ENCODE peak calls at places on chromosome 12, in six cellular contexts. D is neural progenitor cell, E is left ventricle myocardium inferior, P is activated B cell treated with CpG ODN at 0.5 μM for 24 hours, M is tibial artery, T is prostate gland. L is an unnamed sample.

GRCh38 chr12:14422516-14423230 is 57.2 kb downstream of the ATF7IP start:
- DNase-seq in D (no peak), E (no peak), P (no peak), M (no peak), T (no peak), L (no peak)

GRCh38 chr12:131434208-131435125 is 276.4 kb upstream of the SFSWAP start:
- DNase-seq in D (no peak), E (no peak), P (no peak), M (no peak), T (no peak), L (peak)

GRCh38 chr12:47102845-47103666 is 23.3 kb upstream of the AMIGO2 start:
- DNase-seq in D (no peak), E (no peak), P (no peak), M (no peak), T (no peak), L (no peak)

GRCh38 chr12:106815741-106816140 is 41.3 kb downstream of the RIC8B start:
- DNase-seq in D (no peak), E (no peak), P (no peak), M (no peak), T (no peak), L (no peak)

GRCh38 chr12:91579516-91580263 is 397.1 kb upstream of the DCN start:
- DNase-seq in D (no peak), E (no peak), P (no peak), M (no peak), T (no peak), L (no peak)

GRCh38 chr12:116339062-116339461 is 61.6 kb upstream of the MED13L start:
- DNase-seq in D (no peak), E (no peak), P (no peak), M (no peak), T (no peak), L (no peak)

GRCh38 chr12:106902053-106902452 is 53.7 kb upstream of the TMEM263 start:
- DNase-seq in D (no peak), E (no peak), P (no peak), M (no peak), T (no peak), L (no peak)

GRCh38 chr12:88844426-88844825 is 264.2 kb upstream of the KITLG start:
- DNase-seq in D (no peak), E (no peak), P (no peak), M (no peak), T (no peak), L (no peak)

GRCh38 chr12:67220065-67220464 is 49.1 kb upstream of the CAND1 start:
- DNase-seq in D (peak), E (peak), P (no peak), M (no peak), T (peak), L (no peak)

GRCh38 chr12:49346659-49347306 is at the start of gene DNAJC22:
- DNase-seq in D (peak), E (no peak), P (peak), M (no peak), T (no peak), L (peak)
- TF ChIP-seq CTCF in D (no peak), E (no peak), P (no peak), M (no peak), T (no peak), L (no peak)

GRCh38 chr12:52789637-52790426 is 6.1 kb downstream of the KRT3 start:
- DNase-seq in D (no peak), E (no peak), P (no peak), M (no peak), T (no peak), L (no peak)
- TF ChIP-seq CTCF in D (no peak), E (no peak), P (no peak), M (no peak), T (no peak), L (no peak)

GRCh38 chr12:25960176-25960575 is 1.7 kb downstream of the RASSF8 start:
- DNase-seq in D (peak), E (peak), P (no peak), M (peak), T (no peak), L (no peak)
- TF ChIP-seq CTCF in D (peak), E (no peak), P (no peak), M (no peak), T (no peak), L (no peak)

GRCh38 chr12:76878899-76879709 is at the start of gene CSRP2:
- DNase-seq in D (peak), E (peak), P (peak), M (peak), T (peak), L (peak)
- TF ChIP-seq CTCF in D (peak), E (peak), P (no peak), M (peak), T (peak), L (peak)

GRCh38 chr12:76346798-76347420 is 1.3 kb downstream of the BBS10 start:
- DNase-seq in D (peak), E (no peak), P (no peak), M (peak), T (peak), L (no peak)
- TF ChIP-seq CTCF in D (peak), E (peak), P (no peak), M (no peak), T (peak), L (peak)

DNA sequence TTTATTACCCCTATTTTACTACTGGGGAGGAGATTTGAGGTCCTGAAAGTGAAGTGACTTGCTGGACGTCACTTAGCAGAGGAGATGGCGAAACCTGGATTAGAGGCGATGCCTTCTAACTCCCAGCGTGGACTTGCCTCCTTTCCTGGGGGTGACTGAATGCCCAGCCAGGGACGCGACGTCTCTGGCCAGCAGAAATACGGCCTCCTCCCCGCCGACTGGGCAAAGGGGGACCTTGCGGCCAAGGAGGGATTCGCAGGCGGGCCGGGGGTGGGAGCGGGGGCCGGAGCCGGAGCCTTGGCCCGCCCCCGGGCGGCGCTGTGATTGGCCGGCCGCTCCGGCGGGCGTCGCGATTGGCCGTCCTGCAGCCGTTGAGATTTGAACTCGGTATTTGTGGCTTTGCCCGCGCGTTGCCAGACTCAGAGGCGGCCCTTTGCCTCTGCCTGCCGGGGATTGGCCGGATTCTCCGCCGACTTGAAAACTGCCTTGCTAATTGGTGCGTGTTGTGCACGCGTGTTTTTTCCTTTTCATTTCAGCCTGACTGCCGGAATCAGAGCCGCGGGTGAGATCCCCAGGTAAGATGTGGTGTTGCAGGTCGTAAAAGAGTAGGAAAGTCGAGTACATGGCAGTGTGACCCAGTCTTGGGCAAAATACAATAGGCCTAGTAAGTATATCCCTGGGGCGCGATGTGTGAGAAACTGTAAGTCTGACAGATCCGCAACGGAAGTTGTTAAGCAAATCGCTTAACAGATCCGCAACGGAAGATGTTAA is at the start of gene NCAPD2:
- DNase-seq in D (peak), E (peak), P (peak), M (peak), T (peak), L (peak)
- TF ChIP-seq CTCF in D (peak), E (peak), P (no peak), M (peak), T (peak), L (peak)

DNA sequence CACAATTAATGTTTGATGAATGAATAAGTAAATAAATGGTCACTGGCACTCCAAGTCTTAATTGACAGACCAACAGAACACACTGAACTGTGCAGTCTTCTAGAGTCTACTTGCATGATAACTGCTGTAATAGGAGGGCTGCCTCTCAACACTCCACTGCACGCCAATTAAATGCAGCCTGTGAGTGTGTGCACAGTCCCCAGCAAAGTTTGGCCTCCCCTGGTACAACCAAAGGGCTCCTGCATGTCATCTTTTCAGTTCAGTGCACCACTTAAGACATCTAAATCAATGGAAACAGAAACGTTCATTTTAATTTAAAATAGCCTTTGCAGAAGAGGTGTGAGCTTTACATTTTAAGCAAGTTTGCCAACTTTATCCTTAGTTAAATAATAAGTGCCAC is 121.7 kb upstream of the USP15 start:
- DNase-seq in D (no peak), E (no peak), P (no peak), M (no peak), T (no peak), L (no peak)
- TF ChIP-seq CTCF in D (no peak), E (no peak), P (no peak), M (no peak), T (no peak), L (no peak)

GRCh38 chr12:55743131-55743921 is 404 bp downstream of the GDF11 start:
- DNase-seq in D (peak), E (peak), P (peak), M (no peak), T (peak), L (no peak)
- TF ChIP-seq CTCF in D (peak), E (no peak), P (no peak), M (no peak), T (peak), L (peak)